ENCODE peak calls at places on chromosomes 3 and 15, in seven cellular contexts. B, N, V, J, O, G and W are unnamed samples.

GRCh38 chr3:27712136-27713065 is 9.7 kb downstream of the EOMES start:
- DNase-seq in G (peak; percentile 29), V (peak; percentile 80), N (peak; percentile 62), B (peak; percentile 36), O (peak; percentile 37), J (peak; percentile 90), W (peak; percentile 28)

GRCh38 chr15:60814062-60814461 is 335.1 kb upstream of the ICE2 start:
- DNase-seq in J (peak; percentile 16), O (no peak), V (no peak), N (no peak), B (no peak), G (no peak), W (no peak)

GRCh38 chr15:101049856-101050646 is 130.9 kb downstream of the LRRK1 start:
- DNase-seq in B (no peak), O (no peak), V (peak; percentile 59), N (peak; percentile 4), J (no peak), G (no peak), W (no peak)

GRCh38 chr3:177700117-177700516 is 502.8 kb upstream of the TBL1XR1 start:
- DNase-seq in J (no peak), G (no peak), N (no peak), B (no peak), O (no peak), V (no peak), W (no peak)

GRCh38 chr15:60673918-60674558 is 195.1 kb upstream of the ICE2 start:
- DNase-seq in O (peak; percentile 69), B (no peak), V (no peak), J (peak; percentile 90), N (no peak), G (peak; percentile 78), W (peak; percentile 59)

GRCh38 chr15:87711011-87711410 is 545.5 kb downstream of the NTRK3 start:
- DNase-seq in V (no peak), J (peak; percentile 39), N (no peak), G (no peak), O (no peak), B (no peak), W (no peak)

GRCh38 chr3:170038434-170039110 is 777 bp downstream of the GPR160 start:
- DNase-seq in B (no peak), G (no peak), N (peak; percentile 50), J (no peak), O (no peak), V (no peak), W (no peak)

GRCh38 chr15:80584561-80584964 is 110.5 kb upstream of the ABHD17C start:
- DNase-seq in B (no peak), V (no peak), N (no peak), J (no peak), G (no peak), O (no peak), W (no peak)

GRCh38 chr3:38980972-38981371 is 70.8 kb downstream of the SCN11A start:
- DNase-seq in N (no peak), O (no peak), G (no peak), B (no peak), V (no peak), J (no peak), W (no peak)

GRCh38 chr15:50415752-50416404 is 8.3 kb upstream of the USP8 start:
- DNase-seq in B (no peak), N (no peak), J (peak; percentile 34), V (no peak), G (no peak), O (peak; percentile 2), W (no peak)